ENCODE peak calls at places on chromosomes 13 and 19, in five cellular contexts. T is breast epithelium, V is B cell, U is dorsolateral prefrontal cortex, M is HFFc6. F is an unnamed sample.

GRCh38 chr13:79457390-79457789 is 23.6 kb upstream of the NDFIP2 start:
- DNase-seq in U (no peak), T (no peak), V (no peak), M (no peak), F (no peak)

GRCh38 chr19:17686592-17687042 is 1.5 kb downstream of the UNC13A start:
- DNase-seq in M (peak), V (no peak), U (no peak), T (no peak), F (peak)

GRCh38 chr13:41944229-41944628 is 16.7 kb downstream of the VWA8 start:
- DNase-seq in V (no peak), M (no peak), U (no peak), T (no peak), F (no peak)

GRCh38 chr13:101397742-101398141 is 18.6 kb downstream of the NALCN start:
- DNase-seq in V (no peak), U (no peak), T (no peak), M (peak), F (no peak)

GRCh38 chr19:11169896-11170678 is 14.5 kb upstream of the SPC24 start:
- DNase-seq in T (no peak), V (no peak), U (no peak), M (no peak), F (no peak)

GRCh38 chr19:17848598-17849292 is 963 bp upstream of the JAK3 start:
- DNase-seq in V (no peak), M (no peak), T (peak), U (no peak), F (no peak)

GRCh38 chr19:47255947-47256687 is at the start of gene CCDC9:
- DNase-seq in T (peak), V (peak), M (peak), U (peak), F (peak)

GRCh38 chr13:48750588-48751383 is 97.1 kb downstream of the CYSLTR2 start:
- DNase-seq in M (no peak), V (no peak), T (no peak), U (no peak), F (no peak)

GRCh38 chr13:70814684-70815083 is 706.4 kb upstream of the KLHL1 start:
- DNase-seq in M (no peak), V (no peak), U (no peak), T (no peak), F (no peak)

GRCh38 chr13:114145256-114145655 is 12.8 kb upstream of the RASA3 start:
- DNase-seq in U (no peak), T (no peak), V (no peak), M (no peak), F (no peak)

GRCh38 chr19:17716309-17716929 is 2.9 kb upstream of the MAP1S start:
- DNase-seq in M (no peak), T (no peak), V (no peak), U (no peak), F (no peak)

GRCh38 chr13:96229356-96229755 is 139.4 kb downstream of the HS6ST3 start:
- DNase-seq in M (no peak), T (no peak), V (no peak), U (no peak), F (no peak)

GRCh38 chr13:113907637-113908617 is 44.1 kb upstream of the GAS6 start:
- DNase-seq in T (peak), V (no peak), U (no peak), M (peak), F (no peak)

GRCh38 chr13:78608254-78608704 is 4.9 kb upstream of the POU4F1 start:
- DNase-seq in U (no peak), V (peak), M (no peak), T (no peak), F (no peak)

GRCh38 chr19:39878398-39878797 is 32.2 kb upstream of the FBL start:
- DNase-seq in U (no peak), T (no peak), V (no peak), M (no peak), F (no peak)

GRCh38 chr19:6744381-6745288 is 5.2 kb downstream of the TRIP10 start:
- DNase-seq in M (peak), T (peak), U (peak), V (no peak), F (no peak)

GRCh38 chr13:46484561-46484960 is 68.4 kb upstream of the LRCH1 start:
- DNase-seq in T (no peak), V (no peak), U (no peak), M (no peak), F (no peak)

GRCh38 chr19:994516-994915 is 5.7 kb upstream of the GRIN3B start:
- DNase-seq in M (no peak), V (no peak), T (no peak), U (no peak), F (no peak)

GRCh38 chr13:49443327-49443688 is 556 bp downstream of the CAB39L start:
- DNase-seq in V (no peak), M (no peak), U (no peak), T (no peak), F (no peak)

GRCh38 chr19:28372800-28373199 is 840.2 kb downstream of the UQCRFS1 start:
- DNase-seq in V (no peak), T (no peak), M (no peak), U (no peak), F (no peak)

GRCh38 chr13:21686761-21687391 is 16.0 kb downstream of the FGF9 start:
- DNase-seq in M (no peak), T (no peak), V (no peak), U (no peak), F (no peak)

GRCh38 chr19:10289836-10290438 is at the start of gene ICAM5:
- DNase-seq in V (peak), M (peak), T (no peak), U (no peak), F (no peak)

GRCh38 chr13:35953537-35954206 is 177.5 kb downstream of the DCLK1 start:
- DNase-seq in T (peak), M (peak), U (peak), V (no peak), F (no peak)

GRCh38 chr13:83350569-83350968 is 531.7 kb downstream of the SLITRK1 start:
- DNase-seq in V (no peak), T (no peak), U (no peak), M (peak), F (no peak)

GRCh38 chr13:87884874-87885273 is 213.7 kb downstream of the SLITRK5 start:
- DNase-seq in U (no peak), V (no peak), T (no peak), M (no peak), F (no peak)

GRCh38 chr19:737591-738093 is 13.3 kb upstream of the MISP start:
- DNase-seq in U (no peak), M (no peak), V (peak), T (no peak), F (peak)

GRCh38 chr19:18847516-18848463 is 16.0 kb downstream of the UPF1 start:
- DNase-seq in U (no peak), M (peak), T (no peak), V (no peak), F (no peak)

GRCh38 chr13:100269837-100270236 is 180.9 kb downstream of the PCCA start:
- DNase-seq in T (peak), U (no peak), M (peak), V (no peak), F (no peak)

GRCh38 chr13:28171266-28171665 is 32.9 kb downstream of the PAN3 start:
- DNase-seq in V (no peak), U (no peak), M (no peak), T (no peak), F (no peak)

GRCh38 chr13:47188802-47189201 is 291.9 kb upstream of the HTR2A start:
- DNase-seq in U (no peak), M (peak), T (no peak), V (no peak), F (no peak)

GRCh38 chr13:64083396-64083795 is 2667.7 kb upstream of the PCDH20 start:
- DNase-seq in V (no peak), M (no peak), T (no peak), U (no peak), F (no peak)

GRCh38 chr13:110582421-110582954 is 21.0 kb upstream of the RAB20 start:
- DNase-seq in V (no peak), T (no peak), U (no peak), M (no peak), F (no peak)

GRCh38 chr13:24232474-24232873 is 72.0 kb downstream of the SPATA13 start:
- DNase-seq in V (no peak), T (no peak), M (no peak), U (no peak), F (no peak)

GRCh38 chr19:43564800-43565199 is 10.5 kb downstream of the XRCC1 start:
- DNase-seq in U (peak), M (no peak), V (no peak), T (no peak), F (no peak)

GRCh38 chr19:33815410-33816340 is 19.0 kb downstream of the KCTD15 start:
- DNase-seq in U (peak), M (peak), V (no peak), T (no peak), F (no peak)

GRCh38 chr19:3380829-3381228 is 14.4 kb downstream of the NFIC start:
- DNase-seq in V (no peak), U (no peak), T (no peak), M (no peak), F (no peak)
- TF ChIP-seq CTCF in V (no peak), U (no peak), T (no peak), M (no peak), F (no peak)

GRCh38 chr19:53192771-53193533 is at the start of gene ZNF665:
- DNase-seq in V (peak), M (peak), T (peak), U (peak), F (peak)
- TF ChIP-seq CTCF in V (no peak), M (no peak), T (no peak), U (no peak), F (no peak)

GRCh38 chr13:43802511-43802910 is 15.7 kb upstream of the ENOX1 start:
- DNase-seq in U (no peak), M (no peak), T (no peak), V (no peak), F (no peak)

GRCh38 chr13:43800828-43801227 is 14.1 kb upstream of the ENOX1 start:
- DNase-seq in M (no peak), U (no peak), V (no peak), T (no peak), F (no peak)

GRCh38 chr13:43805681-43806128 is 18.9 kb upstream of the ENOX1 start:
- DNase-seq in U (no peak), M (peak), T (no peak), V (no peak), F (no peak)

GRCh38 chr13:43805071-43805468 is 18.3 kb upstream of the ENOX1 start:
- DNase-seq in M (peak), V (no peak), T (no peak), U (no peak), F (no peak)

GRCh38 chr13:43804461-43805070 is 17.8 kb upstream of the ENOX1 start:
- DNase-seq in M (peak), U (no peak), V (peak), T (no peak), F (peak)
- TF ChIP-seq CTCF in M (peak), U (peak), V (peak), T (no peak), F (peak)

GRCh38 chr19:38213469-38213868 is 10.6 kb downstream of the DPF1 start:
- DNase-seq in T (no peak), U (no peak), V (no peak), M (no peak), F (no peak)
- TF ChIP-seq CTCF in T (no peak), U (no peak), V (no peak), M (no peak), F (no peak)

DNA sequence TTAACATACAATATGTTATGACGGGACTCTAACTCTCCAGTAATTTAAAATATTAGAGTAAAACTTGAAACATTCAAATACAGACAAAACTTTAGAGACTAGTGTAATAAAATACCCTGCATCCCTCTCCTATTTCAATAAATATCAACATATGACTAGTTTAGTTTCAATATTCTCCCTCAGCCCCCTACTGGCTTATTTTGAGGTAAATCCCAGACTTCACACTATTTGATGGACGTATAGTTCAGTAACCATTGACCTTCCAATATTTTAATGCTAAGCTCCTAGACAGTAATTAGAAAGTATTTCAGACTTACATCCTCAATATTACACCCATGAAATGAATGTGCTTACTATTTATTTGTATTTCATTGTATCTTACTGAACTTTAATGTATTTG is 180.7 kb upstream of the STARD13 start:
- DNase-seq in U (no peak), V (no peak), M (no peak), T (no peak), F (no peak)
- TF ChIP-seq CTCF in U (no peak), V (no peak), M (peak), T (no peak), F (no peak)

DNA sequence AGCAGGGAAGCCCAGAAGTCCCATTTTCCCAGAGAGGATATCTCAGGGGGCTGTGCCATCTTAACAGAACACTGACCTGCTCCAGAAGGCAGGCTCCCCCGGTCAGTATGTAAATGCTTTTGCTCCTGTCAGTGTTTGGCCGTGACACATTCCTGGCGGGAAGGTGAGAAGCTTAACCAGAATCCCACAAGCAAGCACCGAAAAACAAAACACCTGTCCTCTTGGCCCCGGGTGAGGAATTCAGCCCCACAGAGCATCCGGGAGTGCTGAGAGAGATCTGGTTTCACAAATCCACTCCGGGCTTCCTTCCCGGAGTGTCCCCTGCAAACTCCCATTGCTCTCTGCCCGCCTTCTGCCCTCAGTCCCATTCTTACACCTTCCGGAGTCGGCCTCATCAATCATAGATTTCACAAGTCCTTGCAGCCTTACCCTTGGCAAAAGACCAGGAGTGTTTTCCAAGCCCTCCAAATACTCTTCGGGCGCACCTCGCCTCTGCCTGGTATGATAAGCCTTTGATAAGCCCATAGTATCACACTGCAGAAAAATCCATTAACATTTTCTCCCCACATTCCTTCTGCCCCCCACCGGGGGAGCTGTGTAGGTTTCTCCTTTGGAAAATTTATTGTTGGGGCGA is 12.2 kb downstream of the TPM4 start:
- DNase-seq in U (no peak), V (no peak), M (no peak), T (no peak), F (no peak)
- TF ChIP-seq CTCF in U (no peak), V (no peak), M (peak), T (no peak), F (no peak)